ENCODE peak calls at places on chromosomes 2 and 18, in five cellular contexts. N, Z, G, D and H are unnamed samples.

GRCh38 chr2:219616550-219616949 is 10.9 kb upstream of the SLC4A3 start:
- DNase-seq in N (peak), Z (no peak), G (no peak), D (no peak), H (peak)

GRCh38 chr2:173287594-173287993 is 67.1 kb upstream of the CDCA7 start:
- DNase-seq in N (no peak), Z (no peak), G (no peak), D (no peak), H (no peak)

GRCh38 chr2:202238234-202239197 is at the start of gene SUMO1:
- DNase-seq in N (peak), Z (peak), G (peak), D (peak), H (peak)

GRCh38 chr2:175373001-175373727 is 191.7 kb upstream of the ATP5MC3 start:
- DNase-seq in N (no peak), Z (no peak), G (no peak), D (peak), H (no peak)

GRCh38 chr18:23105581-23106219 is 29.6 kb upstream of the CABLES1 start:
- DNase-seq in N (no peak), Z (no peak), G (no peak), D (peak), H (no peak)

GRCh38 chr2:218979846-218980738 is 4.9 kb downstream of the FEV start:
- DNase-seq in N (peak), Z (peak), G (peak), D (peak), H (peak)

GRCh38 chr2:120932881-120933280 is 197.2 kb downstream of the GLI2 start:
- DNase-seq in N (no peak), Z (no peak), G (no peak), D (no peak), H (no peak)

GRCh38 chr2:120823551-120823950 is 87.9 kb downstream of the GLI2 start:
- DNase-seq in N (no peak), Z (no peak), G (no peak), D (no peak), H (no peak)

GRCh38 chr2:99608092-99608491 is 118.3 kb upstream of the REV1 start:
- DNase-seq in N (no peak), Z (no peak), G (no peak), D (no peak), H (no peak)

GRCh38 chr2:201313362-201313761 is 43.8 kb downstream of the FLACC1 start:
- DNase-seq in N (no peak), Z (no peak), G (no peak), D (no peak), H (no peak)

GRCh38 chr2:61177727-61178549 is 15.9 kb downstream of the C2orf74 start:
- DNase-seq in N (peak), Z (no peak), G (no peak), D (no peak), H (peak)